ENCODE peak calls at places on chromosomes 6 and 20, in seven cellular contexts. One of them, this sample, is unnamed.

GRCh38 chr20:60088236-60088635 is 130.0 kb downstream of the CDH26 start:
- DNase-seq in activated naive CD8-positive, alpha-beta T cell treated with anti-CD3 and anti-CD28 coated beads, Interleukin-2, amount 50 U/mL, for 16 hours: no peak
- DNase-seq in heart left ventricle: no peak
- DNase-seq in iris pigment epithelial cell: no peak
- DNase-seq in caudate nucleus: no peak
- DNase-seq in naive thymus-derived CD4-positive, alpha-beta T cell: no peak
- DNase-seq in hepatocyte: no peak
- DNase-seq in this sample: no peak

GRCh38 chr6:25476126-25476525 is 175.9 kb upstream of the SCGN start:
- DNase-seq in iris pigment epithelial cell: peak; percentile 61
- DNase-seq in caudate nucleus: no peak
- DNase-seq in naive thymus-derived CD4-positive, alpha-beta T cell: no peak
- DNase-seq in heart left ventricle: no peak
- DNase-seq in activated naive CD8-positive, alpha-beta T cell treated with anti-CD3 and anti-CD28 coated beads, Interleukin-2, amount 50 U/mL, for 16 hours: no peak
- DNase-seq in hepatocyte: no peak
- DNase-seq in this sample: no peak

GRCh38 chr20:33601016-33601415 is 61.1 kb upstream of the C20orf144 start:
- DNase-seq in caudate nucleus: no peak
- DNase-seq in iris pigment epithelial cell: no peak
- DNase-seq in naive thymus-derived CD4-positive, alpha-beta T cell: no peak
- DNase-seq in activated naive CD8-positive, alpha-beta T cell treated with anti-CD3 and anti-CD28 coated beads, Interleukin-2, amount 50 U/mL, for 16 hours: no peak
- DNase-seq in hepatocyte: no peak
- DNase-seq in heart left ventricle: no peak
- DNase-seq in this sample: no peak

GRCh38 chr6:170493354-170493753 is 59.8 kb downstream of the PSMB1 start:
- DNase-seq in activated naive CD8-positive, alpha-beta T cell treated with anti-CD3 and anti-CD28 coated beads, Interleukin-2, amount 50 U/mL, for 16 hours: no peak
- DNase-seq in naive thymus-derived CD4-positive, alpha-beta T cell: no peak
- DNase-seq in heart left ventricle: no peak
- DNase-seq in hepatocyte: no peak
- DNase-seq in iris pigment epithelial cell: no peak
- DNase-seq in caudate nucleus: no peak
- DNase-seq in this sample: no peak

GRCh38 chr6:30101423-30101938 is 11.4 kb downstream of the TRIM31 start:
- DNase-seq in caudate nucleus: no peak
- DNase-seq in heart left ventricle: no peak
- DNase-seq in hepatocyte: no peak
- DNase-seq in iris pigment epithelial cell: no peak
- DNase-seq in naive thymus-derived CD4-positive, alpha-beta T cell: peak; percentile 16
- DNase-seq in activated naive CD8-positive, alpha-beta T cell treated with anti-CD3 and anti-CD28 coated beads, Interleukin-2, amount 50 U/mL, for 16 hours: no peak
- DNase-seq in this sample: no peak

GRCh38 chr20:14617123-14617522 is 279.7 kb upstream of the FLRT3 start:
- DNase-seq in hepatocyte: peak; percentile 22
- DNase-seq in activated naive CD8-positive, alpha-beta T cell treated with anti-CD3 and anti-CD28 coated beads, Interleukin-2, amount 50 U/mL, for 16 hours: no peak
- DNase-seq in naive thymus-derived CD4-positive, alpha-beta T cell: no peak
- DNase-seq in caudate nucleus: no peak
- DNase-seq in iris pigment epithelial cell: no peak
- DNase-seq in heart left ventricle: no peak
- DNase-seq in this sample: no peak

GRCh38 chr6:167507376-167507961 is 182.6 kb downstream of the TTLL2 start:
- DNase-seq in activated naive CD8-positive, alpha-beta T cell treated with anti-CD3 and anti-CD28 coated beads, Interleukin-2, amount 50 U/mL, for 16 hours: no peak
- DNase-seq in heart left ventricle: no peak
- DNase-seq in iris pigment epithelial cell: no peak
- DNase-seq in hepatocyte: no peak
- DNase-seq in caudate nucleus: no peak
- DNase-seq in naive thymus-derived CD4-positive, alpha-beta T cell: no peak
- DNase-seq in this sample: no peak

GRCh38 chr20:51616060-51616459 is 73.5 kb upstream of the NFATC2 start:
- DNase-seq in iris pigment epithelial cell: no peak
- DNase-seq in activated naive CD8-positive, alpha-beta T cell treated with anti-CD3 and anti-CD28 coated beads, Interleukin-2, amount 50 U/mL, for 16 hours: no peak
- DNase-seq in caudate nucleus: no peak
- DNase-seq in hepatocyte: no peak
- DNase-seq in heart left ventricle: no peak
- DNase-seq in naive thymus-derived CD4-positive, alpha-beta T cell: no peak
- DNase-seq in this sample: no peak

GRCh38 chr20:5933802-5934436 is 16.4 kb downstream of the TRMT6 start:
- DNase-seq in hepatocyte: no peak
- DNase-seq in caudate nucleus: no peak
- DNase-seq in heart left ventricle: no peak
- DNase-seq in iris pigment epithelial cell: peak; percentile 13
- DNase-seq in activated naive CD8-positive, alpha-beta T cell treated with anti-CD3 and anti-CD28 coated beads, Interleukin-2, amount 50 U/mL, for 16 hours: no peak
- DNase-seq in naive thymus-derived CD4-positive, alpha-beta T cell: peak; percentile 36
- DNase-seq in this sample: no peak

GRCh38 chr6:26234421-26235239 is 130.4 kb upstream of the BTN3A2 start:
- DNase-seq in iris pigment epithelial cell: peak; percentile 90
- DNase-seq in hepatocyte: peak; percentile 84
- DNase-seq in naive thymus-derived CD4-positive, alpha-beta T cell: peak; percentile 92
- DNase-seq in activated naive CD8-positive, alpha-beta T cell treated with anti-CD3 and anti-CD28 coated beads, Interleukin-2, amount 50 U/mL, for 16 hours: peak; percentile 26
- DNase-seq in caudate nucleus: no peak
- DNase-seq in heart left ventricle: peak; percentile 43
- DNase-seq in this sample: peak; percentile 52

GRCh38 chr6:140441256-140441655 is 1066.8 kb upstream of the CITED2 start:
- DNase-seq in heart left ventricle: peak; percentile 75
- DNase-seq in caudate nucleus: no peak
- DNase-seq in iris pigment epithelial cell: peak; percentile 71
- DNase-seq in naive thymus-derived CD4-positive, alpha-beta T cell: no peak
- DNase-seq in activated naive CD8-positive, alpha-beta T cell treated with anti-CD3 and anti-CD28 coated beads, Interleukin-2, amount 50 U/mL, for 16 hours: no peak
- DNase-seq in hepatocyte: peak; percentile 76
- DNase-seq in this sample: no peak

GRCh38 chr6:121310495-121310894 is 23.8 kb downstream of the TBC1D32 start:
- DNase-seq in activated naive CD8-positive, alpha-beta T cell treated with anti-CD3 and anti-CD28 coated beads, Interleukin-2, amount 50 U/mL, for 16 hours: no peak
- DNase-seq in hepatocyte: no peak
- DNase-seq in iris pigment epithelial cell: no peak
- DNase-seq in caudate nucleus: no peak
- DNase-seq in naive thymus-derived CD4-positive, alpha-beta T cell: no peak
- DNase-seq in heart left ventricle: no peak
- DNase-seq in this sample: no peak

GRCh38 chr20:47727170-47727880 is 58.0 kb downstream of the SULF2 start:
- DNase-seq in activated naive CD8-positive, alpha-beta T cell treated with anti-CD3 and anti-CD28 coated beads, Interleukin-2, amount 50 U/mL, for 16 hours: peak; percentile 10
- DNase-seq in naive thymus-derived CD4-positive, alpha-beta T cell: peak; percentile 86
- DNase-seq in hepatocyte: no peak
- DNase-seq in heart left ventricle: peak; percentile 76
- DNase-seq in caudate nucleus: no peak
- DNase-seq in iris pigment epithelial cell: no peak
- DNase-seq in this sample: peak; percentile 49

GRCh38 chr6:134282816-134283215 is 35.1 kb downstream of the SGK1 start:
- DNase-seq in naive thymus-derived CD4-positive, alpha-beta T cell: no peak
- DNase-seq in activated naive CD8-positive, alpha-beta T cell treated with anti-CD3 and anti-CD28 coated beads, Interleukin-2, amount 50 U/mL, for 16 hours: no peak
- DNase-seq in iris pigment epithelial cell: no peak
- DNase-seq in heart left ventricle: no peak
- DNase-seq in hepatocyte: no peak
- DNase-seq in caudate nucleus: no peak
- DNase-seq in this sample: no peak